ENCODE peak calls at places on chromosomes 3 and 15, in ten cellular contexts. One of them, this sample, is unnamed.
A peak's percentile ranks its signal among the peaks of the same experiment; 100 is the strongest.

GRCh38 chr3:58999134-58999778 is 50.6 kb downstream of the CFAP20DC start:
- DNase-seq in Caco-2: no peak
- DNase-seq in CD8-positive, alpha-beta T cell: no peak
- DNase-seq in brain microvascular endothelial cell: no peak
- DNase-seq in CD4-positive, alpha-beta memory T cell: no peak
- DNase-seq in sigmoid colon: no peak
- DNase-seq in SK-N-MC: no peak
- DNase-seq in HCT116: no peak
- DNase-seq in K562: peak; percentile 27
- DNase-seq in kidney: no peak
- DNase-seq in this sample: no peak

GRCh38 chr15:77440378-77440999 is 19.8 kb downstream of the HMG20A start:
- DNase-seq in Caco-2: no peak
- DNase-seq in CD8-positive, alpha-beta T cell: no peak
- DNase-seq in brain microvascular endothelial cell: peak; percentile 67
- DNase-seq in CD4-positive, alpha-beta memory T cell: no peak
- DNase-seq in sigmoid colon: no peak
- DNase-seq in SK-N-MC: no peak
- DNase-seq in HCT116: no peak
- DNase-seq in K562: no peak
- DNase-seq in kidney: no peak
- DNase-seq in this sample: no peak

GRCh38 chr3:131526801-131527347 is 24.1 kb upstream of the MRPL3 start:
- DNase-seq in Caco-2: no peak
- DNase-seq in CD8-positive, alpha-beta T cell: no peak
- DNase-seq in brain microvascular endothelial cell: peak; percentile 34
- DNase-seq in CD4-positive, alpha-beta memory T cell: no peak
- DNase-seq in sigmoid colon: no peak
- DNase-seq in SK-N-MC: no peak
- DNase-seq in HCT116: no peak
- DNase-seq in K562: peak; percentile 57
- DNase-seq in kidney: peak; percentile 74
- DNase-seq in this sample: peak; percentile 86

GRCh38 chr3:124780767-124781485 is 50.7 kb downstream of the UMPS start:
- DNase-seq in Caco-2: peak; percentile 63
- DNase-seq in CD8-positive, alpha-beta T cell: no peak
- DNase-seq in brain microvascular endothelial cell: peak; percentile 70
- DNase-seq in CD4-positive, alpha-beta memory T cell: no peak
- DNase-seq in sigmoid colon: peak; percentile 91
- DNase-seq in SK-N-MC: no peak
- DNase-seq in HCT116: no peak
- DNase-seq in K562: no peak
- DNase-seq in kidney: peak; percentile 91
- DNase-seq in this sample: peak; percentile 64

GRCh38 chr3:123951522-123952447 is 9.2 kb downstream of the CCDC14 start:
- DNase-seq in Caco-2: no peak
- DNase-seq in CD8-positive, alpha-beta T cell: no peak
- DNase-seq in brain microvascular endothelial cell: no peak
- DNase-seq in CD4-positive, alpha-beta memory T cell: no peak
- DNase-seq in sigmoid colon: no peak
- DNase-seq in SK-N-MC: no peak
- DNase-seq in HCT116: no peak
- DNase-seq in K562: no peak
- DNase-seq in kidney: no peak
- DNase-seq in this sample: no peak

GRCh38 chr3:189961525-189962161 is 159.1 kb downstream of the P3H2 start:
- DNase-seq in Caco-2: peak; percentile 61
- DNase-seq in CD8-positive, alpha-beta T cell: peak; percentile 54
- DNase-seq in brain microvascular endothelial cell: peak; percentile 86
- DNase-seq in CD4-positive, alpha-beta memory T cell: peak; percentile 40
- DNase-seq in sigmoid colon: peak; percentile 85
- DNase-seq in SK-N-MC: peak; percentile 97
- DNase-seq in HCT116: peak; percentile 75
- DNase-seq in K562: peak; percentile 51
- DNase-seq in kidney: no peak
- DNase-seq in this sample: peak; percentile 56

GRCh38 chr3:188446014-188446413 is 292.1 kb downstream of the LPP start:
- DNase-seq in Caco-2: no peak
- DNase-seq in CD8-positive, alpha-beta T cell: no peak
- DNase-seq in brain microvascular endothelial cell: no peak
- DNase-seq in CD4-positive, alpha-beta memory T cell: no peak
- DNase-seq in sigmoid colon: no peak
- DNase-seq in SK-N-MC: no peak
- DNase-seq in HCT116: no peak
- DNase-seq in K562: no peak
- DNase-seq in kidney: no peak
- DNase-seq in this sample: no peak

GRCh38 chr15:94397377-94397776 is 166.0 kb downstream of the MCTP2 start:
- DNase-seq in Caco-2: no peak
- DNase-seq in CD8-positive, alpha-beta T cell: no peak
- DNase-seq in brain microvascular endothelial cell: no peak
- DNase-seq in CD4-positive, alpha-beta memory T cell: no peak
- DNase-seq in sigmoid colon: no peak
- DNase-seq in SK-N-MC: no peak
- DNase-seq in HCT116: no peak
- DNase-seq in K562: no peak
- DNase-seq in kidney: no peak
- DNase-seq in this sample: no peak

GRCh38 chr15:99249270-99249817 is at the start of gene TTC23:
- DNase-seq in Caco-2: peak; percentile 38
- DNase-seq in CD8-positive, alpha-beta T cell: no peak
- DNase-seq in brain microvascular endothelial cell: peak; percentile 85
- DNase-seq in CD4-positive, alpha-beta memory T cell: no peak
- DNase-seq in sigmoid colon: no peak
- DNase-seq in SK-N-MC: peak; percentile 98
- DNase-seq in HCT116: peak; percentile 85
- DNase-seq in K562: no peak
- DNase-seq in kidney: no peak
- DNase-seq in this sample: peak; percentile 49

GRCh38 chr3:176147251-176147650 is 1050.0 kb downstream of the TBL1XR1 start:
- DNase-seq in Caco-2: peak; percentile 35
- DNase-seq in CD8-positive, alpha-beta T cell: no peak
- DNase-seq in brain microvascular endothelial cell: no peak
- DNase-seq in CD4-positive, alpha-beta memory T cell: no peak
- DNase-seq in sigmoid colon: no peak
- DNase-seq in SK-N-MC: no peak
- DNase-seq in HCT116: no peak
- DNase-seq in K562: no peak
- DNase-seq in kidney: no peak
- DNase-seq in this sample: no peak

GRCh38 chr3:176155012-176155411 is 1042.3 kb downstream of the TBL1XR1 start:
- DNase-seq in Caco-2: no peak
- DNase-seq in CD8-positive, alpha-beta T cell: no peak
- DNase-seq in brain microvascular endothelial cell: no peak
- DNase-seq in CD4-positive, alpha-beta memory T cell: no peak
- DNase-seq in sigmoid colon: no peak
- DNase-seq in SK-N-MC: no peak
- DNase-seq in HCT116: no peak
- DNase-seq in K562: no peak
- DNase-seq in kidney: no peak
- DNase-seq in this sample: no peak

DNA sequence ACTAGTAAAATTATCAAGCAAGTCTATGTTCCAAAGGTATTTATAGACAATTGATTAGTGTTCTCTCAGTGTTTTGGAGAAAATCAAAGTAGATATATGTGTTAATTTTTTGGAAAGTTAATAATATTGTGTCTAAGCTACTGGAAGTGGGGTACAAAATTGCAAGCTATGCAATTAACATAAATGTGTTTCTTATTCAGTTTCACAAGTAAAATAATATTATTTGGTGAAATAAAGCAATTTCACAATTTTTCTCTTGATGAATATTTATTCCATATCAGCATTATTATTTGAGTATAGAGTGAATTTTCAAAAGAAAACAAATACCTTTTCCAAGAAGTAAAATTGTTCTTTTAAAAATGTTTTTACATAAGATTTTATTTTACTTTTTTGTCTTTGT is 1047.7 kb downstream of the TBL1XR1 start:
- DNase-seq in Caco-2: no peak
- DNase-seq in CD8-positive, alpha-beta T cell: no peak
- DNase-seq in brain microvascular endothelial cell: no peak
- DNase-seq in CD4-positive, alpha-beta memory T cell: no peak
- DNase-seq in sigmoid colon: no peak
- DNase-seq in SK-N-MC: no peak
- DNase-seq in HCT116: no peak
- DNase-seq in K562: no peak
- DNase-seq in kidney: no peak
- DNase-seq in this sample: no peak
- H3K36me3 ChIP-seq in Caco-2: no peaks in the 10 kb centered on the region
- H3K36me3 ChIP-seq in CD8-positive, alpha-beta T cell: no peaks in the 10 kb centered on the region
- H3K36me3 ChIP-seq in brain microvascular endothelial cell: no peaks in the 10 kb centered on the region
- H3K36me3 ChIP-seq in CD4-positive, alpha-beta memory T cell: no peaks in the 10 kb centered on the region
- H3K36me3 ChIP-seq in sigmoid colon: no peaks in the 10 kb centered on the region
- H3K36me3 ChIP-seq in SK-N-MC: no peaks in the 10 kb centered on the region
- H3K36me3 ChIP-seq in HCT116: no peaks in the 10 kb centered on the region
- H3K36me3 ChIP-seq in K562: no peaks in the 10 kb centered on the region
- H3K36me3 ChIP-seq in kidney: no peaks in the 10 kb centered on the region
- H3K36me3 ChIP-seq in this sample: no peaks in the 10 kb centered on the region

DNA sequence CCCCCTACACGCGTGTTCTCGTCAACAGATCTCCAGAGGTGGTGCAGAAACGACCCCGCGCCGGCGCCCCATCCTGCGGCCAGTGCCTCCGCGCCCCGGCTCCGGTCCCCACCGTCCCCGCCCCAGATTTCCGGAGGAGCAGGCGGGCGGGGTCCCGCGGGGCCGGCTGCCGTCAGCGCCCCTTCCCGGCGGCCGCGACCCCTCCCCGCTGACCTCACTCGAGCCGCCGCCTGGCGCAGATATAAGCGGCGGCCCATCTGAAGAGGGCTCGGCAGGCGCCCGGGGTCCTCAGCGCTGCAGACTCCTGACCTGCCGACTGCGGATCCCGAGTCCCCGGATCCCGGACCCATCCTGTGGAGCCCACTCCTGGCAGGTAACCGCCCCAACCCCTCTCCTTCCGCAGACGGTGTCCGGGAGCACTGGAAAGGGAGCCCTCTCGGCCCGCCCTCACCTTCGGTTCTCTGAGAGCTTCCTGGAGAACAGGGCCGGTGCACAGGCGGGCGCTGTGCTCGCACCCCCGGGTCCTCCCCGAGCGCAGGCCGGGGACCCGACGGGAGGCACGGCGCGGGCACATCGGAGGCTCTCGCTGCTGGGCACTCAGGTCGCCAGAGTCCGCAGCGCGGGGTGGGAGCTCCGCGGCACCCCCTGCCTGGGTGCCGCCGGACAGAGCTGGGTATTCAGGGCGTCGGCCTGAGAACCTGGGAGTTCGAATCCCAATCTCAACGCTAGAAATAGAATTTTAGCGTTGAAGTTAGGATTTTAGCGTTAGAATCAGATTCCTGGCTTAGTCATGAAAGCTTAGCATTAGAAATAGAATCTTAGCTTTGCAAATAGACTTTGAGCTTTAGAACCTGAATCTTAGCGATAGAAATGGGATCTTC is at the start of gene TRH:
- DNase-seq in Caco-2: no peak
- DNase-seq in CD8-positive, alpha-beta T cell: no peak
- DNase-seq in brain microvascular endothelial cell: no peak
- DNase-seq in CD4-positive, alpha-beta memory T cell: peak; percentile 7
- DNase-seq in sigmoid colon: no peak
- DNase-seq in SK-N-MC: no peak
- DNase-seq in HCT116: no peak
- DNase-seq in K562: no peak
- DNase-seq in kidney: no peak
- DNase-seq in this sample: peak; percentile 87
- H3K4me3 ChIP-seq in Caco-2: no peak within 1 kb of the TSS
- H3K4me3 ChIP-seq in CD8-positive, alpha-beta T cell: peak within 1 kb of the TSS; percentile 31
- H3K4me3 ChIP-seq in brain microvascular endothelial cell: no peak within 1 kb of the TSS
- H3K4me3 ChIP-seq in CD4-positive, alpha-beta memory T cell: no peak within 1 kb of the TSS
- H3K4me3 ChIP-seq in sigmoid colon: no peak within 1 kb of the TSS
- H3K4me3 ChIP-seq in SK-N-MC: peak within 1 kb of the TSS; percentile 12
- H3K4me3 ChIP-seq in HCT116: no peak within 1 kb of the TSS
- H3K4me3 ChIP-seq in K562: no peak within 1 kb of the TSS
- H3K4me3 ChIP-seq in kidney: peak within 1 kb of the TSS; percentile 45
- H3K4me3 ChIP-seq in this sample: peak within 1 kb of the TSS; percentile 32

GRCh38 chr15:51952805-51953204 is 18.8 kb downstream of the LEO1 start:
- DNase-seq in Caco-2: no peak
- DNase-seq in CD8-positive, alpha-beta T cell: no peak
- DNase-seq in brain microvascular endothelial cell: no peak
- DNase-seq in CD4-positive, alpha-beta memory T cell: no peak
- DNase-seq in sigmoid colon: no peak
- DNase-seq in SK-N-MC: no peak
- DNase-seq in HCT116: no peak
- DNase-seq in K562: no peak
- DNase-seq in kidney: no peak
- DNase-seq in this sample: no peak

GRCh38 chr15:51947124-51947523 is 24.5 kb downstream of the LEO1 start:
- DNase-seq in Caco-2: no peak
- DNase-seq in CD8-positive, alpha-beta T cell: no peak
- DNase-seq in brain microvascular endothelial cell: no peak
- DNase-seq in CD4-positive, alpha-beta memory T cell: no peak
- DNase-seq in sigmoid colon: no peak
- DNase-seq in SK-N-MC: no peak
- DNase-seq in HCT116: no peak
- DNase-seq in K562: no peak
- DNase-seq in kidney: no peak
- DNase-seq in this sample: no peak
- H3K36me3 ChIP-seq in Caco-2: peaks cover 2% of the 10 kb centered on the region
- H3K36me3 ChIP-seq in CD8-positive, alpha-beta T cell: peaks cover 49% of the 10 kb centered on the region
- H3K36me3 ChIP-seq in brain microvascular endothelial cell: peaks cover 54% of the 10 kb centered on the region
- H3K36me3 ChIP-seq in CD4-positive, alpha-beta memory T cell: peaks cover 56% of the 10 kb centered on the region
- H3K36me3 ChIP-seq in sigmoid colon: peaks cover 33% of the 10 kb centered on the region
- H3K36me3 ChIP-seq in SK-N-MC: peaks cover 73% of the 10 kb centered on the region
- H3K36me3 ChIP-seq in HCT116: peaks cover 56% of the 10 kb centered on the region
- H3K36me3 ChIP-seq in K562: peaks cover 81% of the 10 kb centered on the region
- H3K36me3 ChIP-seq in kidney: peaks cover 26% of the 10 kb centered on the region
- H3K36me3 ChIP-seq in this sample: peaks cover 31% of the 10 kb centered on the region

GRCh38 chr3:120791010-120791409 is 48.5 kb downstream of the GTF2E1 start:
- DNase-seq in Caco-2: no peak
- DNase-seq in CD8-positive, alpha-beta T cell: no peak
- DNase-seq in brain microvascular endothelial cell: no peak
- DNase-seq in CD4-positive, alpha-beta memory T cell: no peak
- DNase-seq in sigmoid colon: no peak
- DNase-seq in SK-N-MC: no peak
- DNase-seq in HCT116: no peak
- DNase-seq in K562: no peak
- DNase-seq in kidney: no peak
- DNase-seq in this sample: no peak

GRCh38 chr3:120795959-120796358 is 53.4 kb downstream of the GTF2E1 start:
- DNase-seq in Caco-2: peak; percentile 43
- DNase-seq in CD8-positive, alpha-beta T cell: no peak
- DNase-seq in brain microvascular endothelial cell: no peak
- DNase-seq in CD4-positive, alpha-beta memory T cell: no peak
- DNase-seq in sigmoid colon: no peak
- DNase-seq in SK-N-MC: no peak
- DNase-seq in HCT116: no peak
- DNase-seq in K562: no peak
- DNase-seq in kidney: no peak
- DNase-seq in this sample: no peak

GRCh38 chr3:120793601-120794000 is 51.1 kb downstream of the GTF2E1 start:
- DNase-seq in Caco-2: no peak
- DNase-seq in CD8-positive, alpha-beta T cell: no peak
- DNase-seq in brain microvascular endothelial cell: no peak
- DNase-seq in CD4-positive, alpha-beta memory T cell: no peak
- DNase-seq in sigmoid colon: no peak
- DNase-seq in SK-N-MC: no peak
- DNase-seq in HCT116: no peak
- DNase-seq in K562: no peak
- DNase-seq in kidney: no peak
- DNase-seq in this sample: no peak

GRCh38 chr3:120795017-120795648 is 52.6 kb downstream of the GTF2E1 start:
- DNase-seq in Caco-2: peak; percentile 62
- DNase-seq in CD8-positive, alpha-beta T cell: peak; percentile 87
- DNase-seq in brain microvascular endothelial cell: peak; percentile 84
- DNase-seq in CD4-positive, alpha-beta memory T cell: peak; percentile 75
- DNase-seq in sigmoid colon: peak; percentile 80
- DNase-seq in SK-N-MC: peak; percentile 57
- DNase-seq in HCT116: peak; percentile 61
- DNase-seq in K562: peak; percentile 56
- DNase-seq in kidney: peak; percentile 73
- DNase-seq in this sample: peak; percentile 41

GRCh38 chr3:120791958-120792357 is 49.4 kb downstream of the GTF2E1 start:
- DNase-seq in Caco-2: no peak
- DNase-seq in CD8-positive, alpha-beta T cell: no peak
- DNase-seq in brain microvascular endothelial cell: peak; percentile 61
- DNase-seq in CD4-positive, alpha-beta memory T cell: no peak
- DNase-seq in sigmoid colon: no peak
- DNase-seq in SK-N-MC: no peak
- DNase-seq in HCT116: no peak
- DNase-seq in K562: peak; percentile 5
- DNase-seq in kidney: no peak
- DNase-seq in this sample: peak; percentile 2
- H3K4me3 ChIP-seq in Caco-2: no peak overlapping the region
- H3K4me3 ChIP-seq in CD8-positive, alpha-beta T cell: no peak overlapping the region
- H3K4me3 ChIP-seq in brain microvascular endothelial cell: no peak overlapping the region
- H3K4me3 ChIP-seq in CD4-positive, alpha-beta memory T cell: no peak overlapping the region
- H3K4me3 ChIP-seq in sigmoid colon: no peak overlapping the region
- H3K4me3 ChIP-seq in SK-N-MC: no peak overlapping the region
- H3K4me3 ChIP-seq in HCT116: no peak overlapping the region
- H3K4me3 ChIP-seq in K562: no peak overlapping the region
- H3K4me3 ChIP-seq in kidney: no peak overlapping the region
- H3K4me3 ChIP-seq in this sample: no peak overlapping the region